ENCODE peak calls at places on chromosomes 7 and 10, in six cellular contexts. C is foreskin fibroblast; A is naive thymus-derived CD4-positive, alpha-beta T cell; I is CD4-positive, alpha-beta memory T cell; X is HFF-Myc; D is endodermal cell. B is an unnamed sample.

GRCh38 chr7:44058759-44059218 is 6.6 kb downstream of the PGAM2 start:
- DNase-seq in X (no peak), I (no peak), A (no peak), C (no peak), D (no peak), B (no peak)

GRCh38 chr7:123769371-123769770 is 20.6 kb upstream of the WASL start:
- DNase-seq in C (peak), A (no peak), D (no peak), I (no peak), X (peak), B (no peak)

GRCh38 chr10:103227416-103227815 is 18.3 kb upstream of the RPEL1 start:
- DNase-seq in A (no peak), C (no peak), X (no peak), D (no peak), I (no peak), B (no peak)

GRCh38 chr7:43260980-43261878 is 148.8 kb downstream of the HECW1 start:
- DNase-seq in C (peak), D (peak), X (peak), I (peak), A (peak), B (peak)

GRCh38 chr10:77513783-77514331 is 123.8 kb downstream of the KCNMA1 start:
- DNase-seq in C (peak), A (no peak), I (no peak), D (peak), X (no peak), B (peak)

GRCh38 chr10:110410329-110411046 is 87.2 kb upstream of the DUSP5 start:
- DNase-seq in I (no peak), C (peak), A (no peak), X (peak), D (no peak), B (peak)

GRCh38 chr7:1823376-1824150 is 153.5 kb downstream of the ELFN1 start:
- DNase-seq in I (no peak), A (no peak), X (no peak), D (peak), C (no peak), B (no peak)

GRCh38 chr7:152669758-152670157 is 6.2 kb downstream of the XRCC2 start:
- DNase-seq in C (no peak), I (no peak), D (no peak), A (no peak), X (no peak), B (no peak)

GRCh38 chr10:96721207-96721572 is 876 bp upstream of the PIK3AP1 start:
- DNase-seq in X (no peak), D (peak), C (no peak), I (no peak), A (no peak), B (no peak)

GRCh38 chr7:99837649-99838361 is 10.0 kb downstream of the CYP3A43 start:
- DNase-seq in I (no peak), X (no peak), D (no peak), A (peak), C (peak), B (no peak)

GRCh38 chr10:78371118-78371517 is 337.5 kb downstream of the RPS24 start:
- DNase-seq in D (peak), I (no peak), A (no peak), X (no peak), C (no peak), B (peak)

GRCh38 chr10:24974978-24975377 is 22.6 kb upstream of the PRTFDC1 start:
- DNase-seq in A (no peak), X (no peak), D (no peak), C (peak), I (no peak), B (peak)

GRCh38 chr10:107618461-107619093 is 454.1 kb upstream of the SORCS1 start:
- DNase-seq in I (no peak), X (no peak), A (no peak), C (peak), D (no peak), B (no peak)

GRCh38 chr10:122363722-122364463 is 10.6 kb upstream of the PLEKHA1 start:
- DNase-seq in D (no peak), I (no peak), C (peak), X (no peak), A (no peak), B (no peak)

GRCh38 chr7:41566581-41566980 is 136.3 kb downstream of the INHBA start:
- DNase-seq in X (no peak), I (no peak), D (no peak), C (no peak), A (no peak), B (no peak)

GRCh38 chr10:119421887-119422684 is 120.4 kb downstream of the RGS10 start:
- DNase-seq in A (no peak), I (no peak), X (no peak), D (no peak), C (peak), B (no peak)

GRCh38 chr10:11533328-11533781 is 78.1 kb downstream of the USP6NL start:
- DNase-seq in C (peak), D (peak), I (no peak), X (peak), A (no peak), B (no peak)

GRCh38 chr7:91759205-91759863 is 121.2 kb downstream of the MTERF1 start:
- DNase-seq in C (peak), X (no peak), D (peak), I (no peak), A (no peak), B (no peak)

GRCh38 chr10:107614939-107615665 is 450.6 kb upstream of the SORCS1 start:
- DNase-seq in D (no peak), X (no peak), I (no peak), C (peak), A (no peak), B (no peak)

GRCh38 chr7:13262929-13263530 is 575.6 kb downstream of the ARL4A start:
- DNase-seq in I (peak), D (no peak), X (no peak), A (peak), C (peak), B (peak)

GRCh38 chr10:109866168-109866994 is 56.9 kb downstream of the XPNPEP1 start:
- DNase-seq in C (peak), I (no peak), X (no peak), D (peak), A (no peak), B (no peak)

GRCh38 chr10:122085423-122085911 is 96.5 kb downstream of the TACC2 start:
- DNase-seq in X (no peak), A (no peak), C (no peak), D (no peak), I (no peak), B (no peak)

GRCh38 chr10:31099664-31100063 is 68.0 kb upstream of the ZNF438 start:
- DNase-seq in C (no peak), D (no peak), I (no peak), X (no peak), A (no peak), B (no peak)

GRCh38 chr7:151895695-151896485 is 19.0 kb upstream of the PRKAG2 start:
- DNase-seq in I (no peak), A (no peak), C (no peak), X (no peak), D (peak), B (no peak)

GRCh38 chr10:132878730-132879407 is 63.5 kb downstream of the CFAP46 start:
- DNase-seq in D (peak), A (no peak), C (no peak), I (no peak), X (no peak), B (no peak)

GRCh38 chr10:15528478-15529239 is 157.6 kb upstream of the FAM171A1 start:
- DNase-seq in D (no peak), I (no peak), X (no peak), C (no peak), A (no peak), B (no peak)

GRCh38 chr7:115088938-115089337 is 167.0 kb downstream of the MDFIC start:
- DNase-seq in I (no peak), A (no peak), D (no peak), X (no peak), C (no peak), B (no peak)

GRCh38 chr7:136033413-136034031 is 56.4 kb upstream of the MTPN start:
- DNase-seq in C (no peak), A (no peak), X (no peak), D (no peak), I (no peak), B (no peak)

GRCh38 chr7:28409716-28410627 is 2.3 kb upstream of the CREB5 start:
- DNase-seq in D (peak), C (peak), I (no peak), A (no peak), X (no peak), B (no peak)

GRCh38 chr10:94397549-94398370 is 4.6 kb upstream of the TBC1D12 start:
- DNase-seq in C (peak), D (no peak), A (no peak), I (no peak), X (no peak), B (no peak)

GRCh38 chr7:142774826-142775225 is 4.1 kb downstream of the PRSS2 start:
- DNase-seq in D (no peak), C (peak), A (no peak), X (no peak), I (no peak), B (no peak)

GRCh38 chr7:32639122-32639521 is 143.8 kb downstream of the AVL9 start:
- DNase-seq in C (no peak), X (no peak), A (no peak), D (no peak), I (no peak), B (no peak)

GRCh38 chr7:35185908-35186731 is 67.8 kb downstream of the TBX20 start:
- DNase-seq in A (no peak), X (no peak), C (peak), I (no peak), D (peak), B (no peak)

GRCh38 chr7:144384555-144385245 is 18.8 kb downstream of the NOBOX start:
- DNase-seq in I (no peak), A (no peak), C (no peak), X (no peak), D (peak), B (no peak)

GRCh38 chr7:26860361-26860760 is 4.0 kb downstream of the SKAP2 start:
- DNase-seq in D (no peak), C (peak), X (no peak), I (no peak), A (no peak), B (no peak)
- H3K4me3 ChIP-seq in D (no peak), C (no peak), X (no peak), I (no peak), A (no peak), B (no peak)

DNA sequence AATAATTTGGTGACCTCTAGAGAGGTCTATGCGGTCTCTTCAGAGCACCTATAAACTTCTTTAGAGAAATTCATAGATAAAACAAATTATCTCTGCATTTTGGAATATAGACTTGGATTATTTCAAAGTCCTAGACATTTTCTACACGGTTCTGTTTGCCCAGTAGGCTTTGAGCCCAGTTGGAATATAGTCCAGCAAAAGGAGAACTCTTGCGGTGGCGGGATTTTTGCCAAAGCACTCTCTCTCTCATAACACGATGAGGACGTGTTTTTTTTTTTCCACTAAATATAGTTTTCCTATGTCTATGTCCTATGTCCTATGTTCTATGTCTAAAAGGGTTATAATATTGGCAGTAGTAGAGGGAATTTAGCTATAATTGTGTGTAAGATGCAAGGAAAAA is 164.9 kb upstream of the AGR3 start:
- DNase-seq in I (no peak), D (no peak), A (no peak), C (no peak), X (no peak), B (no peak)
- H3K4me3 ChIP-seq in I (no peak), D (no peak), A (no peak), C (no peak), X (no peak), B (no peak)

DNA sequence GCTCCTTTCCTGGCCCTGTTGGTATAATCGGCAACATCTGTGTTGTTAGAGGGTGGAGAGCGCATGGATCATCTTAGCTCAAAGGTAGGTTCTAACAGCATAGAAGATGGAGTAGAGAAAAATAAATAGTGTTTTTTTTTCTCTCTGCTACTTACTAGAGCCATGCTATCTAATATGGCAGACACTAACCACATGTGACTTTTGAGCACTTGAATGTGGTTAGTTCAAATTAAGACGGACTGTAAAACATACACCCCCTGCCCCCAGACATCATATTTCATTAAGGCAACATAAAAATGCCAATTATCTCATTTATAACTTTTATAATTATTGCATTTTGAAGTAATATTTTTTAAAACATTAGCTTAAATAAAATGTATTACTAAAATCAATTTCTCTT is 525.1 kb downstream of the KIF20B start:
- DNase-seq in I (no peak), D (no peak), C (no peak), X (no peak), A (no peak), B (no peak)
- H3K4me3 ChIP-seq in I (no peak), D (no peak), C (no peak), X (no peak), A (no peak), B (no peak)

GRCh38 chr7:139116999-139117398 is 7.5 kb upstream of the ZC3HAV1 start:
- DNase-seq in D (no peak), A (no peak), I (no peak), C (no peak), X (no peak), B (no peak)

GRCh38 chr7:139119486-139119849 is 9.9 kb upstream of the ZC3HAV1 start:
- DNase-seq in D (no peak), C (no peak), X (no peak), A (no peak), I (no peak), B (no peak)

GRCh38 chr7:139118803-139119485 is 9.4 kb upstream of the ZC3HAV1 start:
- DNase-seq in A (no peak), X (no peak), C (no peak), D (peak), I (no peak), B (no peak)

GRCh38 chr7:139117599-139118233 is 8.2 kb upstream of the ZC3HAV1 start:
- DNase-seq in I (no peak), A (no peak), X (no peak), D (no peak), C (no peak), B (no peak)

DNA sequence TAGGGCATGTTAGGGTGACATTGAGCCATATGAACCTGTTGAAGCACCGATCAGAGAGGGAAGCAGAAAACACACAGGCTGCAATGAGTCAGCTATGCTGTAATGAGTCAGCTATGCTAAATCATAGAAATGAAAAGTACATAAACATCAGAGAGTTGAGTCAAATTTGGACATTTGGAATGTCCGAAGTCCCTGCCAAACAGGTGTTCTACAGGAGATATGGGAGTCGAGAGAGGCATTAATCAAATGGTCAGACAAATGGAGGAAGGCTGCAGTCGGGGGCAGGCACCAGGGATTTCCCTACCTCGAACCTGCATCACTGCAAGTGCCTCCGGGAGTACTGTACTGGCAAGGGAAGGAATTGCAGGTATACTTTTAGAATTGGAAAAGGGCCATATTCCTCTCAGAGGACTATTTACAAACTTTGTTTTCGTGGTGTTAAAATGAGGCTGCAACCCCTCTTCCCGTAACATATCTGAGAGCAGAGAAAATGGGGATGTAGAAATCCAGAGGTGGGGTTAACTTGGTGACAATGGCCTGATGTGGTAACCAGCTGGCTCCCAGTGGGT is 8.8 kb upstream of the ZC3HAV1 start:
- DNase-seq in I (no peak), X (peak), A (no peak), C (peak), D (peak), B (no peak)
- H3K4me3 ChIP-seq in I (no peak), X (no peak), A (peak), C (no peak), D (no peak), B (no peak)

GRCh38 chr10:127612-128432 is 7.4 kb upstream of the ZMYND11 start:
- DNase-seq in X (no peak), I (peak), C (no peak), D (no peak), A (peak), B (no peak)
- H3K4me3 ChIP-seq in X (no peak), I (peak), C (no peak), D (no peak), A (peak), B (no peak)

GRCh38 chr7:157439761-157440160 is 103.0 kb downstream of the DNAJB6 start:
- DNase-seq in A (no peak), D (peak), I (no peak), X (no peak), C (no peak), B (no peak)

GRCh38 chr7:157442456-157442855 is 105.7 kb downstream of the DNAJB6 start:
- DNase-seq in D (no peak), I (no peak), A (no peak), C (no peak), X (no peak), B (no peak)

GRCh38 chr7:157441023-157441399 is 104.2 kb downstream of the DNAJB6 start:
- DNase-seq in X (no peak), A (no peak), C (no peak), I (no peak), D (no peak), B (no peak)

GRCh38 chr7:157439149-157439548 is 102.3 kb downstream of the DNAJB6 start:
- DNase-seq in A (no peak), C (no peak), D (no peak), I (no peak), X (no peak), B (no peak)

DNA sequence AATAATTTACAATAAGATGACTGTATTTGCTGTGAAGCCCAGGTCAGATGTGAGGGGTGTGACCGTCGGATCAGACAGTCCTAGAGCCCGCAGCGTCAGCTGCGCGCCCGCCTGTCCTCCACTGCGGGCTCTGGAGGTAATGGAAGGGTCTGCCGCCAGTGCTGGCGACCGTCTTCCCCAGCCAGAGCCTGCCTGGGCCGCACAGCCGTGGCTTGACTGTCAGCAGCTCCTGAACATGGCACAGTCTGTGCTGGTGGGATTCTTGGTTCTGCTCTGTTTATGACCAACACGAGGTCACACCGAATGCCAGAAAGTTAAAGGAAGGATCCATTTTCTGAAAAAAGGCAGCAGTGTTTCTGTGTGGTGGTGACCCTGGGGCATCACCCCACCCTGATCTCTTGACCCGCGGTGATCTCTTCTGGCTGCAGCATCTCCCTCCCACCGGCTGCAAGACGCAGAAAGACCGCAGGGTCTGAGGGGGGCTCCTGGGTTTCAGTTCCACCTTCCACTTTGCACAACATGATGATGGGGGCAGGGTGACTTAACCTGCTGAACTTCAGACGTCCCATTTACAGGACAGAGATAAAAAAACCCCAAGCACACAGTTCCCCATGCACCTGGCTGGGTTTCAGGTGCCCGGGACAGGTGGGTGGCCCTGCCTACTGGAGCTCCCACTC is 103.7 kb downstream of the DNAJB6 start:
- DNase-seq in I (no peak), X (no peak), A (no peak), D (peak), C (no peak), B (no peak)
- H3K4me3 ChIP-seq in I (no peak), X (no peak), A (no peak), D (no peak), C (no peak), B (no peak)